ENCODE peak calls at places on chromosomes 5 and 9, in ten cellular contexts. O, R, I, M, K, Z, Y, D, H and X are unnamed samples. For H3K9me3, the result is how much of the 10 kb centered on the place peaks cover.

GRCh38 chr9:133739408-133740280 is 1.5 kb upstream of the SARDH start:
- DNase-seq in O (peak), R (no peak), I (no peak), M (no peak), K (no peak), Z (no peak), Y (no peak), D (peak), H (no peak), X (no peak)

GRCh38 chr9:34985311-34985899 is 4.1 kb upstream of the DNAJB5 start:
- DNase-seq in O (no peak), R (peak), I (peak), M (peak), K (no peak), Z (peak), Y (peak), D (peak), H (no peak), X (peak)

GRCh38 chr5:101686541-101686940 is 609.5 kb downstream of the SLCO4C1 start:
- DNase-seq in O (no peak), R (no peak), I (no peak), M (no peak), K (no peak), Z (no peak), Y (no peak), D (no peak), H (no peak), X (no peak)

GRCh38 chr5:426392-426976 is 16.5 kb upstream of the EXOC3 start:
- DNase-seq in O (no peak), R (no peak), I (no peak), M (no peak), K (no peak), Z (no peak), Y (no peak), D (no peak), H (no peak), X (no peak)

GRCh38 chr9:106643211-106643930 is 219.6 kb upstream of the ZNF462 start:
- DNase-seq in O (no peak), R (no peak), I (no peak), M (no peak), K (no peak), Z (no peak), Y (no peak), D (no peak), H (no peak), X (no peak)

GRCh38 chr5:6733411-6734242 is 20.4 kb downstream of the TENT4A start:
- DNase-seq in O (peak), R (no peak), I (no peak), M (no peak), K (no peak), Z (no peak), Y (no peak), D (no peak), H (no peak), X (no peak)

GRCh38 chr9:131557855-131558548 is 12.7 kb downstream of the PRRT1B start:
- DNase-seq in O (no peak), R (no peak), I (no peak), M (no peak), K (no peak), Z (no peak), Y (no peak), D (no peak), H (no peak), X (no peak)

GRCh38 chr5:965604-966344 is 42.8 kb upstream of the NKD2 start:
- DNase-seq in O (no peak), R (no peak), I (no peak), M (no peak), K (no peak), Z (no peak), Y (no peak), D (no peak), H (no peak), X (no peak)

GRCh38 chr5:108373426-108373825 is 8.5 kb downstream of the FBXL17 start:
- DNase-seq in O (no peak), R (no peak), I (no peak), M (no peak), K (no peak), Z (no peak), Y (no peak), D (no peak), H (no peak), X (no peak)
- H3K9me3 ChIP-seq in O (under half), R (under half), I (under half), M (under half), K (under half), Z (under half), Y (under half), D (under half), H (under half), X (under half)

GRCh38 chr9:118336167-118336951 is 632.2 kb downstream of the TLR4 start:
- DNase-seq in O (no peak), R (no peak), I (no peak), M (no peak), K (no peak), Z (no peak), Y (no peak), D (no peak), H (no peak), X (no peak)
- H3K9me3 ChIP-seq in O (under half), R (under half), I (under half), M (under half), K (under half), Z (under half), Y (under half), D (under half), H (under half), X (under half)

GRCh38 chr5:156328176-156328575 is 1.2 kb downstream of the SGCD start:
- DNase-seq in O (no peak), R (no peak), I (no peak), M (no peak), K (no peak), Z (no peak), Y (no peak), D (no peak), H (no peak), X (no peak)

GRCh38 chr5:156325671-156326070 is 1.3 kb upstream of the SGCD start:
- DNase-seq in O (no peak), R (no peak), I (no peak), M (no peak), K (no peak), Z (no peak), Y (no peak), D (no peak), H (no peak), X (no peak)

GRCh38 chr5:156327306-156327705 is 342 bp downstream of the SGCD start:
- DNase-seq in O (no peak), R (no peak), I (no peak), M (no peak), K (no peak), Z (no peak), Y (no peak), D (no peak), H (no peak), X (no peak)

GRCh38 chr5:156326718-156327259 is at the start of gene SGCD:
- DNase-seq in O (peak), R (no peak), I (no peak), M (no peak), K (no peak), Z (peak), Y (peak), D (peak), H (peak), X (no peak)

GRCh38 chr5:156322666-156323065 is 4.3 kb upstream of the SGCD start:
- DNase-seq in O (no peak), R (no peak), I (no peak), M (no peak), K (no peak), Z (no peak), Y (no peak), D (no peak), H (no peak), X (no peak)
- H3K9me3 ChIP-seq in O (under half), R (under half), I (under half), M (under half), K (under half), Z (under half), Y (under half), D (under half), H (under half), X (under half)

GRCh38 chr5:18999478-18999877 is 988.5 kb downstream of the CDH18 start:
- DNase-seq in O (no peak), R (no peak), I (no peak), M (no peak), K (no peak), Z (no peak), Y (no peak), D (no peak), H (no peak), X (no peak)
- H3K9me3 ChIP-seq in O (under half), R (under half), I (under half), M (under half), K (under half), Z (under half), Y (under half), D (under half), H (under half), X (under half)

GRCh38 chr5:151470440-151470839 is 23.0 kb downstream of the SLC36A1 start:
- DNase-seq in O (no peak), R (no peak), I (no peak), M (no peak), K (no peak), Z (no peak), Y (no peak), D (no peak), H (no peak), X (no peak)
- H3K9me3 ChIP-seq in O (under half), R (under half), I (under half), M (under half), K (under half), Z (under half), Y (under half), D (under half), H (under half), X (under half)